ENCODE peak calls at places on chromosomes 11 and 22, in six cellular contexts. W is adrenal gland, I is cardiac muscle cell, N is body of pancreas, E is neuronal stem cell, F is IMR-90. G is an unnamed sample. For H3K4me1, the result is how much of the 10 kb centered on the place peaks cover.

GRCh38 chr22:35616043-35616442 is 1.1 kb downstream of the MB start:
- DNase-seq in W (no peak), F (no peak), I (no peak), N (no peak), E (no peak), G (no peak)

GRCh38 chr11:47917643-47918369 is 62.6 kb upstream of the PTPRJ start:
- DNase-seq in N (peak), F (peak), E (no peak), I (peak), W (peak), G (peak)

GRCh38 chr22:50414476-50415248 is 60.2 kb downstream of the SBF1 start:
- DNase-seq in N (no peak), E (no peak), F (no peak), I (no peak), W (no peak), G (peak)

GRCh38 chr11:14713518-14714244 is 70.1 kb downstream of the PDE3B start:
- DNase-seq in I (no peak), E (no peak), W (no peak), N (no peak), F (no peak), G (no peak)

GRCh38 chr11:60485987-60486386 is 6.6 kb upstream of the MS4A12 start:
- DNase-seq in F (no peak), E (peak), W (peak), N (peak), I (no peak), G (no peak)

GRCh38 chr11:118068945-118069612 is 7.8 kb upstream of the TMPRSS4 start:
- DNase-seq in W (no peak), E (no peak), I (no peak), N (no peak), F (no peak), G (no peak)

GRCh38 chr11:1391165-1392010 is 1.7 kb downstream of the BRSK2 start:
- DNase-seq in I (no peak), N (peak), W (peak), F (no peak), E (no peak), G (peak)

GRCh38 chr11:80330302-80330701 is 889.5 kb upstream of the TENM4 start:
- DNase-seq in F (peak), W (peak), N (no peak), I (peak), E (no peak), G (no peak)

GRCh38 chr11:18791175-18792065 is at the start of gene PTPN5:
- DNase-seq in W (no peak), I (peak), N (no peak), F (no peak), E (peak), G (no peak)

GRCh38 chr22:26681395-26681821 is 24.0 kb downstream of the MIAT start:
- DNase-seq in E (peak), I (peak), W (no peak), N (no peak), F (peak), G (peak)

GRCh38 chr11:9015677-9016076 is 11.9 kb upstream of the NRIP3 start:
- DNase-seq in W (peak), E (peak), F (peak), N (peak), I (peak), G (peak)

GRCh38 chr22:31977939-31978338 is 33.6 kb downstream of the YWHAH start:
- DNase-seq in I (no peak), F (no peak), E (no peak), N (no peak), W (no peak), G (no peak)

GRCh38 chr22:31442768-31443489 is 43.5 kb downstream of the DRG1 start:
- DNase-seq in N (no peak), F (no peak), I (no peak), W (peak), E (no peak), G (no peak)

GRCh38 chr22:36160499-36160942 is at the start of gene APOL3:
- DNase-seq in F (peak), E (no peak), N (peak), I (peak), W (peak), G (peak)

DNA sequence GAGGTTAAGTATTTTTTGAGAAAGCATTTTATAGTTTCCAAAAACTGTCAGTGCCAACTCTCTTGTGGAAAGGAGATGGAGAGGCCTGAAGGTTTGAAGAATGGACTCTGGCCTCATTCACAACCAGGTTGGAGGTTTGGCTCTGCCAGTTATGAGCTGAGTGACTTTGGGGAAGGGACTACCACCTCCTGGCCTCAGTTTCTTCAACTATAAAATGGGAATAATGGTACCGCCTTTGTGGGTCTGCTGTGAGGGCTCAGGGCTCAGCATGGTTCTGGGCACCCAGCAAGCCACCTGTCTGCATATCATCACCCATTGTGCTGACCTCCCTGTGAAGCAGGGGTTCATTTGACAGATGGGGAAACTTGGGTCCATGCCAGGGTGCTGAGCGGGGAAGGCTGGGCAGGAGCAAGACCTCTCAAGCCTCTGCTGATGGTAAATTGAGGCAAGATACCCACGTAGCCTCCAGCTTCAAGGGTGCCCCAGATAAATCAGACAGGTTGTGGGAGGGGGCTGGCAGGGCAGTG is 3.5 kb upstream of the LIF start:
- DNase-seq in W (no peak), N (no peak), F (no peak), E (no peak), I (no peak), G (no peak)
- H3K4me1 ChIP-seq in W (under half), N (under half), F (half or more), E (under half), I (under half), G (under half)

GRCh38 chr22:38655532-38656255 is 498 bp downstream of the FAM227A start:
- DNase-seq in W (no peak), I (peak), F (peak), E (no peak), N (peak), G (no peak)
- H3K27ac ChIP-seq in W (no peak), I (peak), F (peak), E (peak), N (peak), G (peak)

DNA sequence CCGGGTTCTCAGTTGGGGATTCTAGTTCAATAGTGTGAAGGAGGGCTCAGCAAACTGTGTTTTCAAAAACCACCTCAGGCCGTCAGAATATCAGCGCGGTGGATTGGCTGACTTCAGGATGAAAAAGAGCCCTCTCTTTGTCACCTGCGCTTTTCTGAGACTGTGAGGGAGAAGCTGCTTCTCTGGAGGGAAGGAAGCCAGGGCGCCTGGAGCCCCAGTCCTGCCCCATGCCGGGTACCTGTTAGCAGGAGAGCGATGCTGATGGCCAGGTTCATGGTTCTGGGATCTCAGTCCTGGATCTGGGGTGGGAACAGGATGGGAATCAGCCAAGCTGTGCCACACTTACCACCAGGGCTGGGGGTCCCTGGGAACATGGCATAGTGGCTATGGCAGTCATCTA is 2.3 kb downstream of the THY1 start:
- DNase-seq in I (no peak), W (no peak), F (no peak), E (no peak), N (no peak), G (no peak)
- H3K4me3 ChIP-seq in I (no peak), W (no peak), F (peak), E (no peak), N (no peak), G (no peak)

GRCh38 chr11:73390601-73391565 is 14.7 kb downstream of the RELT start:
- DNase-seq in N (no peak), F (no peak), W (no peak), I (no peak), E (no peak), G (no peak)

GRCh38 chr11:73391665-73392064 is 15.5 kb downstream of the RELT start:
- DNase-seq in N (no peak), E (no peak), I (no peak), W (no peak), F (no peak), G (no peak)

GRCh38 chr11:73388241-73389133 is 12.3 kb downstream of the RELT start:
- DNase-seq in E (no peak), F (no peak), I (no peak), N (no peak), W (peak), G (peak)

GRCh38 chr11:73389134-73389525 is 12.9 kb downstream of the RELT start:
- DNase-seq in N (no peak), W (no peak), E (no peak), I (no peak), F (no peak), G (peak)

DNA sequence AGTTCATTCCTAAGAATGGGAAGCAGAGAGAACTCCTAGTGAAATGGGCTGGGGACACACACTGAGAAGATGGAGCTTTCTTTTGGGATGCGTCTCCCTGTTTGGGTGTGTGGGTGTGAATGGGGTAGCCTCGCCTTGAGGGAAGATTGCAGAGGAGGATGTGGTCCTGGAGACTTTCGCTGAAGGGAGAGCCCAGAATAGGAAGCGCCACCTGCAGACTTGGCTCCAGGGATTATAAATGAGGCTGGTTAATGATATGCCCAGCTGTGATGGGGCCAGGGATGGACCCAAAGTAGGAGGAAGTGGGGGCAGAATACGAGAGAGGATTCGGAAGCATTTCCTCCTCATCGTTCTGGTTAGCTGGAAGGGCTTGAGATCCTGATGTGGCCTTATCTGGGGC is 13.7 kb downstream of the RELT start:
- DNase-seq in I (no peak), N (no peak), E (no peak), F (no peak), W (no peak), G (no peak)
- H3K4me1 ChIP-seq in I (under half), N (under half), E (under half), F (under half), W (under half), G (under half)

GRCh38 chr11:77602385-77603105 is 12.8 kb downstream of the AQP11 start:
- DNase-seq in W (no peak), F (peak), E (no peak), N (no peak), I (peak), G (no peak)
- H3K27ac ChIP-seq in W (peak), F (peak), E (no peak), N (peak), I (peak), G (peak)

G was measured in right cardiac atrium.